ENCODE peak calls at places on chromosomes 16 and 17, in ten cellular contexts. One of them, this sample, is unnamed.

GRCh38 chr17:77449908-77450741 is 309.4 kb downstream of the SEC14L1 start:
- DNase-seq in K562: peak
- DNase-seq in lower leg skin: no peak
- DNase-seq in ascending aorta: no peak
- DNase-seq in kidney epithelial cell: no peak
- DNase-seq in psoas muscle: peak
- DNase-seq in body of pancreas: no peak
- DNase-seq in thoracic aorta: no peak
- DNase-seq in astrocyte of the spinal cord: peak
- DNase-seq in GM13976: peak
- DNase-seq in this sample: peak

GRCh38 chr17:41844971-41845370 is 7.3 kb downstream of the KLHL10 start:
- DNase-seq in thoracic aorta: no peak
- DNase-seq in kidney epithelial cell: no peak
- DNase-seq in lower leg skin: no peak
- DNase-seq in GM13976: no peak
- DNase-seq in astrocyte of the spinal cord: no peak
- DNase-seq in psoas muscle: no peak
- DNase-seq in K562: no peak
- DNase-seq in body of pancreas: no peak
- DNase-seq in ascending aorta: no peak
- DNase-seq in this sample: no peak

GRCh38 chr16:89009343-89010209 is 32.6 kb upstream of the CBFA2T3 start:
- DNase-seq in psoas muscle: no peak
- DNase-seq in ascending aorta: no peak
- DNase-seq in kidney epithelial cell: no peak
- DNase-seq in thoracic aorta: no peak
- DNase-seq in GM13976: peak
- DNase-seq in lower leg skin: no peak
- DNase-seq in astrocyte of the spinal cord: no peak
- DNase-seq in body of pancreas: peak
- DNase-seq in K562: no peak
- DNase-seq in this sample: peak

GRCh38 chr17:7354262-7354781 is 634 bp upstream of the TMEM95 start:
- DNase-seq in astrocyte of the spinal cord: peak
- DNase-seq in K562: no peak
- DNase-seq in thoracic aorta: no peak
- DNase-seq in ascending aorta: no peak
- DNase-seq in kidney epithelial cell: no peak
- DNase-seq in body of pancreas: no peak
- DNase-seq in GM13976: no peak
- DNase-seq in lower leg skin: no peak
- DNase-seq in psoas muscle: no peak
- DNase-seq in this sample: peak

GRCh38 chr16:89324056-89325010 is 106.8 kb downstream of the ZNF778 start:
- DNase-seq in psoas muscle: peak
- DNase-seq in body of pancreas: no peak
- DNase-seq in astrocyte of the spinal cord: peak
- DNase-seq in K562: no peak
- DNase-seq in GM13976: peak
- DNase-seq in thoracic aorta: no peak
- DNase-seq in lower leg skin: no peak
- DNase-seq in ascending aorta: no peak
- DNase-seq in kidney epithelial cell: no peak
- DNase-seq in this sample: no peak

GRCh38 chr17:28519236-28519635 is 13.1 kb downstream of the FOXN1 start:
- DNase-seq in kidney epithelial cell: no peak
- DNase-seq in body of pancreas: no peak
- DNase-seq in astrocyte of the spinal cord: no peak
- DNase-seq in K562: no peak
- DNase-seq in GM13976: no peak
- DNase-seq in psoas muscle: no peak
- DNase-seq in thoracic aorta: no peak
- DNase-seq in ascending aorta: no peak
- DNase-seq in lower leg skin: no peak
- DNase-seq in this sample: no peak

GRCh38 chr17:29140631-29141483 is 39.3 kb downstream of the MYO18A start:
- DNase-seq in lower leg skin: no peak
- DNase-seq in psoas muscle: no peak
- DNase-seq in body of pancreas: no peak
- DNase-seq in K562: no peak
- DNase-seq in thoracic aorta: no peak
- DNase-seq in ascending aorta: no peak
- DNase-seq in kidney epithelial cell: no peak
- DNase-seq in astrocyte of the spinal cord: no peak
- DNase-seq in GM13976: peak
- DNase-seq in this sample: no peak

GRCh38 chr17:41585301-41585700 is 1.4 kb downstream of the KRT14 start:
- DNase-seq in body of pancreas: no peak
- DNase-seq in astrocyte of the spinal cord: no peak
- DNase-seq in ascending aorta: no peak
- DNase-seq in lower leg skin: peak
- DNase-seq in psoas muscle: no peak
- DNase-seq in K562: no peak
- DNase-seq in thoracic aorta: no peak
- DNase-seq in kidney epithelial cell: no peak
- DNase-seq in GM13976: no peak
- DNase-seq in this sample: no peak

GRCh38 chr16:66265556-66266133 is 100.8 kb upstream of the CDH5 start:
- DNase-seq in thoracic aorta: no peak
- DNase-seq in body of pancreas: no peak
- DNase-seq in psoas muscle: no peak
- DNase-seq in K562: no peak
- DNase-seq in astrocyte of the spinal cord: no peak
- DNase-seq in kidney epithelial cell: no peak
- DNase-seq in lower leg skin: peak
- DNase-seq in GM13976: no peak
- DNase-seq in ascending aorta: no peak
- DNase-seq in this sample: no peak

DNA sequence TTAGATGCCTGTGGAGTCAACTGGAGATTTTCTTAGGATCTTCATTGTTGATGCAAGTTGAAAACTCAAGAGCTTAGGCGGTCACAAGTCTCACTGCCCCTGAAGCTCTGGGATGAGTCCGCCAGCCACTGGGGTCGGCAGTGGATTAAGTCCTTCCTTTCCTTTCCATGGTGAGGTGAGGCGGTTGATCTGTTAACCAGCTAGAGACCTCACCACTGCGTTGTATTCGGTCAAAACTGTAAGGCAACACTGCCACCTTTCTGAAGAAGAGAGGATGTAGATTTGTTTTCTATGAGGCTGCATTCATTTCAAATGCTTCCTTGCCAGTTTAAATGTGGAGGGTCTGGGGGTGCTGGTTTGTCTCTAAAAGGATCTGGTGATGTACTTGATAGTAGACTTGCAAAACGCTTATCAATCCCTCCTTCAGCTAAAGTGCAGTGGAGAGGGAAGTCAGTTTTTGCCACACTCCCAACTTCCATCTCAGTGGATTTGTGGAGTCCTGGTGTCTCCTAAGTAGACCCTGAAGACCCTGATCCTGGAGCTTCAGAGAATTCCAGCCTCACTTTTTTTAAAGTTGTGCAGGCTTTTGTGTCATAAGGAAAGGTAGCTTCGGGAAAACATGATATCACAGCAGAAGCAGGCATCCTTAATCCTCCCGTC is 1.7 kb downstream of the MYOCD start:
- DNase-seq in psoas muscle: no peak
- DNase-seq in K562: peak
- DNase-seq in astrocyte of the spinal cord: peak
- DNase-seq in ascending aorta: no peak
- DNase-seq in thoracic aorta: no peak
- DNase-seq in lower leg skin: no peak
- DNase-seq in GM13976: peak
- DNase-seq in body of pancreas: no peak
- DNase-seq in kidney epithelial cell: no peak
- DNase-seq in this sample: peak
- TF ChIP-seq CTCF in psoas muscle: peak
- TF ChIP-seq CTCF in K562: peak
- TF ChIP-seq CTCF in astrocyte of the spinal cord: peak
- TF ChIP-seq CTCF in ascending aorta: peak
- TF ChIP-seq CTCF in thoracic aorta: peak
- TF ChIP-seq CTCF in lower leg skin: no peak
- TF ChIP-seq CTCF in GM13976: peak
- TF ChIP-seq CTCF in body of pancreas: peak
- TF ChIP-seq CTCF in kidney epithelial cell: peak
- TF ChIP-seq CTCF in this sample: peak

GRCh38 chr17:64783556-64784352 is 121.6 kb upstream of the SMURF2 start:
- DNase-seq in lower leg skin: peak
- DNase-seq in thoracic aorta: no peak
- DNase-seq in astrocyte of the spinal cord: no peak
- DNase-seq in kidney epithelial cell: no peak
- DNase-seq in psoas muscle: peak
- DNase-seq in K562: no peak
- DNase-seq in GM13976: peak
- DNase-seq in ascending aorta: no peak
- DNase-seq in body of pancreas: peak
- DNase-seq in this sample: no peak
- TF ChIP-seq CTCF in lower leg skin: no peak
- TF ChIP-seq CTCF in thoracic aorta: no peak
- TF ChIP-seq CTCF in astrocyte of the spinal cord: no peak
- TF ChIP-seq CTCF in kidney epithelial cell: no peak
- TF ChIP-seq CTCF in psoas muscle: no peak
- TF ChIP-seq CTCF in K562: no peak
- TF ChIP-seq CTCF in GM13976: no peak
- TF ChIP-seq CTCF in ascending aorta: no peak
- TF ChIP-seq CTCF in body of pancreas: no peak
- TF ChIP-seq CTCF in this sample: no peak

GRCh38 chr17:75065562-75066151 is 18.6 kb downstream of the KCTD2 start:
- DNase-seq in body of pancreas: no peak
- DNase-seq in thoracic aorta: no peak
- DNase-seq in kidney epithelial cell: no peak
- DNase-seq in psoas muscle: no peak
- DNase-seq in lower leg skin: no peak
- DNase-seq in astrocyte of the spinal cord: no peak
- DNase-seq in GM13976: peak
- DNase-seq in K562: no peak
- DNase-seq in ascending aorta: no peak
- DNase-seq in this sample: no peak

GRCh38 chr17:75064040-75064439 is 17.0 kb downstream of the KCTD2 start:
- DNase-seq in lower leg skin: no peak
- DNase-seq in body of pancreas: no peak
- DNase-seq in psoas muscle: no peak
- DNase-seq in kidney epithelial cell: no peak
- DNase-seq in GM13976: no peak
- DNase-seq in K562: no peak
- DNase-seq in ascending aorta: no peak
- DNase-seq in astrocyte of the spinal cord: no peak
- DNase-seq in thoracic aorta: no peak
- DNase-seq in this sample: no peak

GRCh38 chr17:75064460-75064859 is 17.4 kb downstream of the KCTD2 start:
- DNase-seq in psoas muscle: no peak
- DNase-seq in kidney epithelial cell: no peak
- DNase-seq in body of pancreas: no peak
- DNase-seq in lower leg skin: no peak
- DNase-seq in thoracic aorta: no peak
- DNase-seq in astrocyte of the spinal cord: no peak
- DNase-seq in K562: no peak
- DNase-seq in GM13976: no peak
- DNase-seq in ascending aorta: no peak
- DNase-seq in this sample: no peak

GRCh38 chr17:75063626-75064025 is 16.6 kb downstream of the KCTD2 start:
- DNase-seq in K562: no peak
- DNase-seq in ascending aorta: no peak
- DNase-seq in GM13976: no peak
- DNase-seq in astrocyte of the spinal cord: no peak
- DNase-seq in body of pancreas: no peak
- DNase-seq in thoracic aorta: no peak
- DNase-seq in lower leg skin: no peak
- DNase-seq in psoas muscle: no peak
- DNase-seq in kidney epithelial cell: no peak
- DNase-seq in this sample: no peak

GRCh38 chr17:75064867-75065561 is 18.0 kb downstream of the KCTD2 start:
- DNase-seq in psoas muscle: no peak
- DNase-seq in astrocyte of the spinal cord: no peak
- DNase-seq in GM13976: peak
- DNase-seq in thoracic aorta: no peak
- DNase-seq in lower leg skin: no peak
- DNase-seq in body of pancreas: no peak
- DNase-seq in ascending aorta: no peak
- DNase-seq in kidney epithelial cell: no peak
- DNase-seq in K562: no peak
- DNase-seq in this sample: no peak
- TF ChIP-seq CTCF in psoas muscle: no peak
- TF ChIP-seq CTCF in astrocyte of the spinal cord: no peak
- TF ChIP-seq CTCF in GM13976: no peak
- TF ChIP-seq CTCF in thoracic aorta: no peak
- TF ChIP-seq CTCF in lower leg skin: no peak
- TF ChIP-seq CTCF in body of pancreas: no peak
- TF ChIP-seq CTCF in ascending aorta: no peak
- TF ChIP-seq CTCF in kidney epithelial cell: no peak
- TF ChIP-seq CTCF in K562: peak
- TF ChIP-seq CTCF in this sample: no peak

DNA sequence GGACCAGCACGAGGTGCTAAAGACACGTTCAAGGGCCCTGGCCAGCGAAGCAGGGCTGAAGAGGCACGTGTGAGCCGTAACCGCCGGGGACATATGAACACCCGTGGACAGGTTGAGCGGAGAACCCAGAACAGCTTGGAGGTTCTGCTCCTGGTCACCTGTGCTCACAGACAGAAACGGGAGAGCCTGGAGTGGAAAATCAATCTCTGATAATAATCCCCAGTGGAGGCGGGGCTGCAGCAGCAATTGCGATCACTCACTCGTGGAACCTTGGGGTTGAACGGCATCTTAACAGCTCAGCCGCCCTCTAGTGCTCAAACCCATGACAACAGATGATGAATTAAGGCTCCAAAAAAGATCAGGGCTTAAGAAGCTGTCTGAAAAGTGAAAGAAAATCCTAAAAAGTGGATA is 25.6 kb downstream of the WIPI1 start:
- DNase-seq in kidney epithelial cell: no peak
- DNase-seq in astrocyte of the spinal cord: peak
- DNase-seq in thoracic aorta: no peak
- DNase-seq in lower leg skin: peak
- DNase-seq in K562: no peak
- DNase-seq in body of pancreas: no peak
- DNase-seq in ascending aorta: no peak
- DNase-seq in GM13976: peak
- DNase-seq in psoas muscle: no peak
- DNase-seq in this sample: peak
- TF ChIP-seq CTCF in kidney epithelial cell: peak
- TF ChIP-seq CTCF in astrocyte of the spinal cord: peak
- TF ChIP-seq CTCF in thoracic aorta: no peak
- TF ChIP-seq CTCF in lower leg skin: no peak
- TF ChIP-seq CTCF in K562: peak
- TF ChIP-seq CTCF in body of pancreas: no peak
- TF ChIP-seq CTCF in ascending aorta: no peak
- TF ChIP-seq CTCF in GM13976: peak
- TF ChIP-seq CTCF in psoas muscle: no peak
- TF ChIP-seq CTCF in this sample: peak

This sample was measured in fibroblast of villous mesenchyme.